ENCODE peak calls at places on chromosomes 7 and 10, in nine cellular contexts. One of them, this sample, is unnamed.
A peak's percentile ranks its signal among the peaks of the same experiment; 100 is the strongest.

GRCh38 chr7:103521917-103522316 is 75.9 kb upstream of the SLC26A5 start:
- DNase-seq in OCI-LY7: no peak
- DNase-seq in endothelial cell: no peak
- DNase-seq in AG09309: no peak
- DNase-seq in progenitor cell of endocrine pancreas: no peak
- DNase-seq in HL-60: no peak
- DNase-seq in GM12864: no peak
- DNase-seq in Calu3: no peak
- DNase-seq in GM10248: no peak
- DNase-seq in this sample: no peak

GRCh38 chr10:48444266-48444665 is 137.8 kb downstream of the MAPK8 start:
- DNase-seq in OCI-LY7: peak; percentile 16
- DNase-seq in AG09309: peak; percentile 10
- DNase-seq in Calu3: no peak
- DNase-seq in GM12864: no peak
- DNase-seq in GM10248: peak; percentile 15
- DNase-seq in HL-60: peak; percentile 53
- DNase-seq in endothelial cell: no peak
- DNase-seq in progenitor cell of endocrine pancreas: no peak
- DNase-seq in this sample: no peak

GRCh38 chr7:54904130-54904529 is 114.7 kb upstream of the EGFR start:
- DNase-seq in endothelial cell: no peak
- DNase-seq in GM10248: no peak
- DNase-seq in Calu3: no peak
- DNase-seq in OCI-LY7: no peak
- DNase-seq in AG09309: peak; percentile 98
- DNase-seq in HL-60: no peak
- DNase-seq in GM12864: no peak
- DNase-seq in progenitor cell of endocrine pancreas: no peak
- DNase-seq in this sample: no peak

GRCh38 chr10:79605308-79605707 is 5.4 kb upstream of the SFTPA1 start:
- DNase-seq in OCI-LY7: no peak
- DNase-seq in GM10248: no peak
- DNase-seq in endothelial cell: no peak
- DNase-seq in HL-60: no peak
- DNase-seq in progenitor cell of endocrine pancreas: no peak
- DNase-seq in GM12864: no peak
- DNase-seq in Calu3: no peak
- DNase-seq in AG09309: no peak
- DNase-seq in this sample: no peak

GRCh38 chr7:28472332-28472731 is 60.0 kb downstream of the CREB5 start:
- DNase-seq in GM12864: no peak
- DNase-seq in AG09309: no peak
- DNase-seq in progenitor cell of endocrine pancreas: no peak
- DNase-seq in OCI-LY7: no peak
- DNase-seq in HL-60: no peak
- DNase-seq in endothelial cell: no peak
- DNase-seq in GM10248: no peak
- DNase-seq in Calu3: no peak
- DNase-seq in this sample: no peak

GRCh38 chr7:96327429-96327828 is 5.5 kb upstream of the SLC25A13 start:
- DNase-seq in GM10248: no peak
- DNase-seq in progenitor cell of endocrine pancreas: no peak
- DNase-seq in GM12864: no peak
- DNase-seq in Calu3: peak; percentile 39
- DNase-seq in endothelial cell: no peak
- DNase-seq in HL-60: no peak
- DNase-seq in OCI-LY7: no peak
- DNase-seq in AG09309: no peak
- DNase-seq in this sample: no peak

GRCh38 chr7:707296-708000 is 19.1 kb upstream of the DNAAF5 start:
- DNase-seq in GM12864: no peak
- DNase-seq in Calu3: no peak
- DNase-seq in endothelial cell: no peak
- DNase-seq in OCI-LY7: no peak
- DNase-seq in HL-60: no peak
- DNase-seq in AG09309: no peak
- DNase-seq in GM10248: no peak
- DNase-seq in progenitor cell of endocrine pancreas: no peak
- DNase-seq in this sample: no peak

GRCh38 chr10:63703113-63703670 is 182.0 kb downstream of the REEP3 start:
- DNase-seq in HL-60: peak; percentile 95
- DNase-seq in Calu3: no peak
- DNase-seq in progenitor cell of endocrine pancreas: no peak
- DNase-seq in AG09309: no peak
- DNase-seq in OCI-LY7: peak; percentile 62
- DNase-seq in endothelial cell: no peak
- DNase-seq in GM10248: no peak
- DNase-seq in GM12864: peak; percentile 35
- DNase-seq in this sample: no peak

GRCh38 chr7:42790196-42790595 is 121.7 kb downstream of the C7orf25 start:
- DNase-seq in OCI-LY7: no peak
- DNase-seq in GM12864: no peak
- DNase-seq in GM10248: no peak
- DNase-seq in endothelial cell: no peak
- DNase-seq in progenitor cell of endocrine pancreas: no peak
- DNase-seq in HL-60: no peak
- DNase-seq in AG09309: no peak
- DNase-seq in Calu3: no peak
- DNase-seq in this sample: no peak

GRCh38 chr7:130363156-130363847 is 17.0 kb upstream of the CPA1 start:
- DNase-seq in HL-60: no peak
- DNase-seq in Calu3: peak; percentile 71
- DNase-seq in OCI-LY7: no peak
- DNase-seq in AG09309: peak; percentile 89
- DNase-seq in GM12864: peak; percentile 36
- DNase-seq in endothelial cell: no peak
- DNase-seq in GM10248: no peak
- DNase-seq in progenitor cell of endocrine pancreas: no peak
- DNase-seq in this sample: peak; percentile 65

DNA sequence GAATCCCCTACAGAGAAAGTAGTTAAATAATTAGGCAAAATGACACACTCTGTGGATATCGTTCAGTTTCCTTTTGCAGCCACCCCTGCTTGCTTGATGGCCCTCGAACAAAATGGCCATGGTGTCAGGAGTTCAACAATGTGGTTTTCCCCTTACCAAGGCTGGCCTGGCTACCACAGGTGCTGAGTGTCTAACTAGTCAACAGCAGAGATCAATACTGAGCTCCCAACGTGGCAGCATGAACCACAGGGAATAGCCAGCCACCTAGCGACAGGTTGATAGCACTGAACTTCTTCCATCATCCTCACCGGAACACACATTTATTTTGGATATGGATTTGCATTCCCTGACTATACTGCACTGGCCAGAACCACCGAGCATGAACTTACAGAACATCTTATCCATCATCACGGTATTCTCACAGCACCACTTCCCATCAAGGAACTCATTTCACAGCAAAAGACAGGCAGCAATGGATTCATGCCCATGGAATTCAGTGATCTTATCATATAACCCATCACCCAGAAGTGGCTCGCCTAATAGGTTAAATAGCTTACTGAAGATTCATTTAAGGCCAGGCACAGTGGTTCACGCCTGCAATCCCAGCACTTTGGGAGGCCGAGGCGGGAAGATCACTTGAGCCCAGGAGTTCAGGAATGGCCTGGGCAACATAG is 6.3 kb downstream of the C10orf67 start:
- DNase-seq in HL-60: no peak
- DNase-seq in GM12864: no peak
- DNase-seq in Calu3: peak; percentile 69
- DNase-seq in OCI-LY7: no peak
- DNase-seq in endothelial cell: no peak
- DNase-seq in AG09309: no peak
- DNase-seq in GM10248: no peak
- DNase-seq in progenitor cell of endocrine pancreas: no peak
- DNase-seq in this sample: no peak
- TF ChIP-seq CTCF in HL-60: no peak
- TF ChIP-seq CTCF in GM12864: no peak
- TF ChIP-seq CTCF in Calu3: peak; percentile 60
- TF ChIP-seq CTCF in OCI-LY7: no peak
- TF ChIP-seq CTCF in endothelial cell: no peak
- TF ChIP-seq CTCF in AG09309: no peak
- TF ChIP-seq CTCF in GM10248: no peak
- TF ChIP-seq CTCF in progenitor cell of endocrine pancreas: peak; percentile 55
- TF ChIP-seq CTCF in this sample: no peak

GRCh38 chr7:2639151-2639993 is 7.6 kb downstream of the TTYH3 start:
- DNase-seq in Calu3: no peak
- DNase-seq in progenitor cell of endocrine pancreas: no peak
- DNase-seq in GM10248: no peak
- DNase-seq in AG09309: no peak
- DNase-seq in GM12864: no peak
- DNase-seq in OCI-LY7: no peak
- DNase-seq in endothelial cell: no peak
- DNase-seq in HL-60: no peak
- DNase-seq in this sample: no peak

GRCh38 chr7:2643386-2644229 is 11.8 kb downstream of the TTYH3 start:
- DNase-seq in Calu3: no peak
- DNase-seq in AG09309: no peak
- DNase-seq in HL-60: peak; percentile 62
- DNase-seq in progenitor cell of endocrine pancreas: no peak
- DNase-seq in GM12864: no peak
- DNase-seq in OCI-LY7: peak; percentile 78
- DNase-seq in GM10248: no peak
- DNase-seq in endothelial cell: no peak
- DNase-seq in this sample: peak; percentile 50

GRCh38 chr7:2640858-2641257 is 9.1 kb downstream of the TTYH3 start:
- DNase-seq in endothelial cell: no peak
- DNase-seq in GM12864: no peak
- DNase-seq in GM10248: no peak
- DNase-seq in OCI-LY7: no peak
- DNase-seq in progenitor cell of endocrine pancreas: no peak
- DNase-seq in Calu3: no peak
- DNase-seq in HL-60: no peak
- DNase-seq in AG09309: no peak
- DNase-seq in this sample: no peak

GRCh38 chr7:2639994-2640830 is 8.4 kb downstream of the TTYH3 start:
- DNase-seq in GM12864: no peak
- DNase-seq in AG09309: no peak
- DNase-seq in progenitor cell of endocrine pancreas: no peak
- DNase-seq in GM10248: no peak
- DNase-seq in OCI-LY7: no peak
- DNase-seq in Calu3: no peak
- DNase-seq in HL-60: no peak
- DNase-seq in endothelial cell: no peak
- DNase-seq in this sample: no peak

DNA sequence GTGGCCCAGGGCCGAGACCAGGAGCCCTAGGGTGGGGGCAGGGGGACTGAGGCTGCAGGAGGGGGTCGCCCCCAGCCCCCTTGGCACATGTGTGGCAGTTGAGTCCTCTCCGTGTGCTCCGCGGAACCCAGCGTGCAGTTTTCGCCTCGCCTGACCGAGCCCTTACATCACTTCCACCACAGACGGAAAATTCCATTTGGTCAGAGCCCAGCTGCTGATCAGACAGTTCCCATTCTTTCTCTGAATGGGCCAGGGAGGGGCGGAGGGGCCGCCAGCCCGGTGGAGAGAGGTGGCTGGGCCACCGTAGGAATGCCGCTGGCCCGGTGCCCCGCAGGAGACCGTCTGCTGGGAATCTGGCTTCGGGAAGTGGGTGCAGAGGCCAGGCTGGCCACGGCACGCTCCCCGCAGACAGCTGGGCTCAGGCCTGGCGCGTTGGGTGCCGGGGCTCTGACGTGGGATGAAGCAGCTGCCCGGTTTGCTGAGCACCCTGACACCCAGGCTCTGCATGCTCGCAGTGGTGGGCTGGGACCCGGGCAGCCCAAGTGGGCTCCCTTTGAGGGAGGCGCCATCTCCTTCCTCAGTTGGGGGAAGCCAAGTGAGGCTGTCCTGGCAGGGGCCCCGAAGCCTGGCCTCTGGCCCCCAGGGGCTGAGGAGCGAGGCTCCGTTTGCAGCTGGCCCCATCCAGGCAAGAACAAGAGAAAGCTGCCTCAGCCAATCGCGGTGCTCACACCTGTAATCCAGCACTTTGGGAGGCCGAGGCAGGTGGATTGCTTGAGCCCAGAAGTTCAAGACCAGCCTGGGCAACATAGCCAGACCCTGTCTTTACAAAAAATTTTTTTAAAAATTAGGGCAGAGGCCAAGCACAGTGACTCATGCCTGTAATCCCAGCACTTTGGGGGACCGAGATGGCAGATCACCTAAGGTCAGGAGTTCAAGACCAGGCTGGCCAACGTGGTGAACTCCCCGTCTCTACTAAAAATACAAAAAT is 9.9 kb downstream of the TTYH3 start:
- DNase-seq in GM12864: no peak
- DNase-seq in AG09309: peak; percentile 92
- DNase-seq in Calu3: no peak
- DNase-seq in HL-60: peak; percentile 92
- DNase-seq in endothelial cell: peak; percentile 73
- DNase-seq in progenitor cell of endocrine pancreas: no peak
- DNase-seq in OCI-LY7: peak; percentile 88
- DNase-seq in GM10248: peak; percentile 77
- DNase-seq in this sample: no peak
- TF ChIP-seq CTCF in GM12864: no peak
- TF ChIP-seq CTCF in AG09309: no peak
- TF ChIP-seq CTCF in Calu3: no peak
- TF ChIP-seq CTCF in HL-60: no peak
- TF ChIP-seq CTCF in endothelial cell: no peak
- TF ChIP-seq CTCF in progenitor cell of endocrine pancreas: no peak
- TF ChIP-seq CTCF in OCI-LY7: no peak
- TF ChIP-seq CTCF in GM10248: no peak
- TF ChIP-seq CTCF in this sample: no peak

GRCh38 chr10:92688927-92689662 is 660 bp upstream of the HHEX start:
- DNase-seq in GM12864: no peak
- DNase-seq in OCI-LY7: peak; percentile 56
- DNase-seq in Calu3: no peak
- DNase-seq in HL-60: peak; percentile 49
- DNase-seq in AG09309: no peak
- DNase-seq in progenitor cell of endocrine pancreas: peak; percentile 42
- DNase-seq in endothelial cell: peak; percentile 57
- DNase-seq in GM10248: peak; percentile 36
- DNase-seq in this sample: peak; percentile 22
- TF ChIP-seq CTCF in GM12864: no peak
- TF ChIP-seq CTCF in OCI-LY7: peak; percentile 62
- TF ChIP-seq CTCF in Calu3: no peak
- TF ChIP-seq CTCF in HL-60: no peak
- TF ChIP-seq CTCF in AG09309: no peak
- TF ChIP-seq CTCF in progenitor cell of endocrine pancreas: peak; percentile 31
- TF ChIP-seq CTCF in endothelial cell: no peak
- TF ChIP-seq CTCF in GM10248: no peak
- TF ChIP-seq CTCF in this sample: no peak

DNA sequence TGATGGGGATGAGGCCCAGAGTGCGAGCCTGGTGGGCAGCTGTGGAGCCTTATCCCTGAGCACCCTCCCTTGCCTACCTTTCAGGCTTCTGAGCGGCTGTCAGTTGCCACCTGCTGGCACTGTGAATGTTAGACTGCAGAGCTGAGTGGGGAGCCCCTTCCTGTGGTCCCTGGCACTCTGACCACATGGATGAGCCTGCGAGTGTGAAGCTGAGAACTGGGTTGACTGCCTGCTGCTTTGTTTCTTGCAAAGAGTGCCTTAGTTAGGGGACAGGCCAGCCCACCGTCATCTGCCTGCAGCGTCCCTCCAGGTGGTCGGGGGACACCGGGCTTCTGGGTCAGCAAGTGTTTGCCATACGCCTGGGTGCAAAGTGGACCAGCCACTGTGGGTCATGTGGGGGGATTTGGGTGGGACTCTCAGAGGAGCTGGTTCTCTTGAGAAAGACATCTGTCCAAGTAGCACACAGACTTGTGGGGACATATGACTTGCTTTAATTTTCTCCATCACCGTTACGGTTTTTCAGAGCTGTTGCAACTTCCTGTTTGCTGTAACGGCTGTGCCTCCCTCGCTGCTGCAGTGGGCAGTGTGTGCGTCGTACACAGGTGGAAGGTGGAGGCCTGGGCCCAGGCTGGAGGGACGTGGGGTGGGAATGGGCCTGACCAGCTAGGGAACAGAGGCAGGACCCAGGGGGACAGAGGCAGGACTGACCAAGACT is 13.7 kb downstream of the INPP5A start:
- DNase-seq in progenitor cell of endocrine pancreas: no peak
- DNase-seq in GM12864: no peak
- DNase-seq in Calu3: no peak
- DNase-seq in AG09309: no peak
- DNase-seq in HL-60: peak; percentile 94
- DNase-seq in endothelial cell: no peak
- DNase-seq in OCI-LY7: peak; percentile 84
- DNase-seq in GM10248: peak; percentile 69
- DNase-seq in this sample: peak; percentile 74
- TF ChIP-seq CTCF in progenitor cell of endocrine pancreas: no peak
- TF ChIP-seq CTCF in GM12864: peak; percentile 23
- TF ChIP-seq CTCF in Calu3: no peak
- TF ChIP-seq CTCF in AG09309: no peak
- TF ChIP-seq CTCF in HL-60: peak; percentile 18
- TF ChIP-seq CTCF in endothelial cell: no peak
- TF ChIP-seq CTCF in OCI-LY7: peak; percentile 51
- TF ChIP-seq CTCF in GM10248: peak; percentile 25
- TF ChIP-seq CTCF in this sample: peak; percentile 24